ENCODE peak calls at places on chromosomes 1 and 21, in five cellular contexts. O, L, M, B and U are unnamed samples.

GRCh38 chr1:210125143-210125542 is 107.5 kb upstream of the SERTAD4 start:
- DNase-seq in O (no peak), L (no peak), M (no peak), B (no peak), U (no peak)

GRCh38 chr1:206802401-206802800 is 30.1 kb upstream of the IL10 start:
- DNase-seq in O (no peak), L (no peak), M (no peak), B (no peak), U (no peak)

GRCh38 chr21:28334407-28334806 is 658.3 kb downstream of the LTN1 start:
- DNase-seq in O (no peak), L (no peak), M (no peak), B (no peak), U (no peak)

GRCh38 chr1:56258395-56258794 is 321.0 kb downstream of the PLPP3 start:
- DNase-seq in O (no peak), L (no peak), M (no peak), B (no peak), U (no peak)

GRCh38 chr1:226476066-226476465 is 68.2 kb upstream of the PARP1 start:
- DNase-seq in O (no peak), L (no peak), M (no peak), B (no peak), U (no peak)

GRCh38 chr1:205065666-205066065 is 18.6 kb downstream of the TMEM81 start:
- DNase-seq in O (no peak), L (peak; percentile 64), M (no peak), B (no peak), U (peak; percentile 51)

GRCh38 chr1:30353637-30354036 is 369.7 kb downstream of the MATN1 start:
- DNase-seq in O (no peak), L (no peak), M (peak; percentile 18), B (no peak), U (no peak)

GRCh38 chr1:6775644-6776043 is 9.6 kb upstream of the CAMTA1 start:
- DNase-seq in O (no peak), L (no peak), M (no peak), B (no peak), U (no peak)

GRCh38 chr21:43819511-43820405 is 30.4 kb downstream of the RRP1 start:
- DNase-seq in O (no peak), L (no peak), M (no peak), B (no peak), U (no peak)

GRCh38 chr1:213106298-213106697 is 55.3 kb downstream of the RPS6KC1 start:
- DNase-seq in O (no peak), L (no peak), M (no peak), B (no peak), U (no peak)

GRCh38 chr1:218823291-218823900 is 350.3 kb upstream of the LYPLAL1 start:
- DNase-seq in O (no peak), L (no peak), M (no peak), B (no peak), U (no peak)

GRCh38 chr1:185813401-185813979 is 79.3 kb downstream of the HMCN1 start:
- DNase-seq in O (no peak), L (no peak), M (peak; percentile 37), B (no peak), U (no peak)

GRCh38 chr1:18738126-18738525 is 107.5 kb downstream of the PAX7 start:
- DNase-seq in O (no peak), L (no peak), M (no peak), B (no peak), U (no peak)

GRCh38 chr1:24015226-24016210 is 35.4 kb upstream of the SRSF10 start:
- DNase-seq in O (no peak), L (no peak), M (no peak), B (no peak), U (no peak)

GRCh38 chr21:29834617-29835016 is 105.2 kb downstream of the GRIK1 start:
- DNase-seq in O (no peak), L (no peak), M (no peak), B (no peak), U (no peak)

GRCh38 chr1:23341829-23342697 is 2.0 kb downstream of the HNRNPR start:
- DNase-seq in O (no peak), L (no peak), M (no peak), B (no peak), U (no peak)

GRCh38 chr1:213737398-213738040 is 250.3 kb upstream of the PROX1 start:
- DNase-seq in O (no peak), L (no peak), M (no peak), B (no peak), U (no peak)

GRCh38 chr21:18499761-18500376 is 96.3 kb upstream of the TMPRSS15 start:
- DNase-seq in O (no peak), L (no peak), M (no peak), B (peak; percentile 69), U (no peak)

GRCh38 chr1:220881918-220882891 is 3.0 kb downstream of the HLX start:
- DNase-seq in O (peak; percentile 9), L (no peak), M (no peak), B (peak; percentile 63), U (no peak)

GRCh38 chr1:210597555-210598134 is 268.9 kb downstream of the HHAT start:
- DNase-seq in O (no peak), L (no peak), M (peak; percentile 63), B (no peak), U (no peak)

GRCh38 chr1:171581766-171582165 is 40.3 kb upstream of the MYOCOS start:
- DNase-seq in O (no peak), L (no peak), M (no peak), B (no peak), U (no peak)

GRCh38 chr1:54053745-54054437 is 483 bp downstream of the TCEANC2 start:
- DNase-seq in O (peak; percentile 7), L (no peak), M (peak; percentile 6), B (no peak), U (no peak)

GRCh38 chr1:115314765-115315164 is 23.3 kb downstream of the NGF start:
- DNase-seq in O (no peak), L (no peak), M (no peak), B (no peak), U (no peak)

GRCh38 chr1:157356611-157357010 is 195.7 kb downstream of the FCRL5 start:
- DNase-seq in O (no peak), L (no peak), M (no peak), B (no peak), U (no peak)

GRCh38 chr1:232130815-232131474 is 499.0 kb downstream of the SIPA1L2 start:
- DNase-seq in O (no peak), L (no peak), M (peak; percentile 21), B (no peak), U (no peak)

GRCh38 chr1:170424346-170424745 is 107.6 kb upstream of the GORAB start:
- DNase-seq in O (no peak), L (no peak), M (no peak), B (no peak), U (no peak)

GRCh38 chr21:35026617-35027557 is 22.2 kb downstream of the RUNX1 start:
- DNase-seq in O (peak; percentile 71), L (peak; percentile 72), M (no peak), B (peak; percentile 53), U (no peak)

GRCh38 chr1:58067082-58067481 is 479.4 kb downstream of the OMA1 start:
- DNase-seq in O (no peak), L (no peak), M (no peak), B (no peak), U (no peak)

GRCh38 chr1:91700771-91701493 is 185.0 kb downstream of the TGFBR3 start:
- DNase-seq in O (no peak), L (no peak), M (no peak), B (no peak), U (no peak)

GRCh38 chr1:3786468-3787346 is 9.6 kb downstream of the LRRC47 start:
- DNase-seq in O (no peak), L (no peak), M (no peak), B (no peak), U (no peak)

GRCh38 chr1:3783651-3784474 is 11.3 kb downstream of the SMIM1 start:
- DNase-seq in O (no peak), L (no peak), M (no peak), B (no peak), U (no peak)

GRCh38 chr1:3787347-3787710 is 9.0 kb downstream of the LRRC47 start:
- DNase-seq in O (peak; percentile 18), L (no peak), M (no peak), B (no peak), U (no peak)

GRCh38 chr1:3785045-3785444 is 11.3 kb downstream of the LRRC47 start:
- DNase-seq in O (no peak), L (no peak), M (no peak), B (no peak), U (no peak)

DNA sequence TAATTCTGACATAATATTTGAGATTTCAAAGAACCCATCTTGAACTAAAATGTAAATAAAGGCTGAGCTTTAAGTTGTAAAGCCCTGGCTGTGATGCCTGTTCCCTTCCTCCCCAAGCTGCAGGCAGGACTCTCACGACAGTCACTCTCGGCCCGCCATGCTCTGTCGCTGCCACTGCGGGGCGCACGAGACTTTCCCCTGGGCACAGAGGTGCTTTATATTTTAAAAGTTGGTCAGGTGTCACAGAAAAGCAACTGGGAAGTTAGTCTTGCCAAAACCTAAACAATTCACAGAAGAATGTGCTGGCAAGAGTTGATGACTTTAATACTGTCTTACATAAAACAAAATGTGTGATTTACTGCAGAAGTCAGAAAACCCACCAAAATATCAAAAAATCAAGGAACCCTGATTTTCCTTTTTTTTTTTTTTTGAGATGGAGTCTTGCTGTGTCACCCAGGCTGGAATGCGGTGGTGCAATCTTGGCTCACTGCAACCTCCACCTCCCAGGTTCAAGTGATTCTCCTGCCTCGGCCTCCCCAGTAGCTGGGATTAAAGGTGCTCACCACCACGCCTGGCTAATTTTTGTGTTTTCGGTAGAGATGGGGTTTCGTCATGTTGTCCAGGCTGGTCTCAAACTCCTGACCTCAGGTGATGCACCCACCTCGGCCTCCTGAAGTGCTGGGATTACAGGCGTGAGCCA is 10.7 kb downstream of the LRRC47 start:
- DNase-seq in O (no peak), L (no peak), M (no peak), B (peak; percentile 43), U (no peak)
- TF ChIP-seq CTCF in O (peak; percentile 32), L (no peak), M (peak; percentile 46), B (peak; percentile 42), U (peak; percentile 53)

GRCh38 chr1:36735436-36735835 is 252.7 kb upstream of the CSF3R start:
- DNase-seq in O (no peak), L (no peak), M (no peak), B (no peak), U (peak; percentile 55)
- TF ChIP-seq CTCF in O (no peak), L (no peak), M (no peak), B (no peak), U (no peak)

DNA sequence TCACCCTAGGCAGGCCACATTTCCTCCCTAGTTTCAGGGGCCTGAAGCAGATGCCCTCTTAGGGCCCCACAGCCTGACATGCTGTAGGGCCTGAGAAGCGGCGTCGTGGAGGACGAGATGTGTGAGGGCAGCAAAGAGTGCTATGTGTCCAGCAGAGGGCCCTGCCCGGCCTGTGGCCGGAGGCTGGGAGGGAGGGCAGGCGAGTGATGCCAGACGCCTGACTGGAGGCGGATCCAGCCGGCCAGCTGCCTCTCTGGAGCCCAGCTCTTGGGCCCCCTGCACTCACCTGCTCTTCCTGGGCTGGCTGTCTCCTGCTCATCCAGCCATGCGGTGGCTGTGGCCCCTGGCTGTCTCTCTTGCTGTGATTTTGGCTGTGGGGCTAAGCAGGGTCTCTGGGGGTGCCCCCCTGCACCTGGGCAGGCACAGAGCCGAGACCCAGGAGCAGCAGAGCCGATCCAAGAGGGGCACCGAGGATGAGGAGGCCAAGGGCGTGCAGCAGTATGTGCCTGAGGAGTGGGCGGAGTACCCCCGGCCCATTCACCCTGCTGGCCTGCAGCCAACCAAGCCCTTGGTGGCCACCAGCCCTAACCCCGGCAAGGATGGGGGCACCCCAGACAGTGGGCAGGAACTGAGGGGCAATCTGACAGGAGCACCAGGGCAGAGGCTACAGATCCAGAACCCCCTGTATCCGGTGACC is at the start of gene GPR37L1:
- DNase-seq in O (no peak), L (no peak), M (no peak), B (peak; percentile 75), U (no peak)
- TF ChIP-seq CTCF in O (no peak), L (peak; percentile 39), M (no peak), B (peak; percentile 59), U (peak; percentile 75)

GRCh38 chr1:99496067-99496466 is 149.8 kb upstream of the PALMD start:
- DNase-seq in O (no peak), L (no peak), M (no peak), B (no peak), U (no peak)
- TF ChIP-seq CTCF in O (no peak), L (no peak), M (no peak), B (no peak), U (no peak)